ENCODE peak calls at places on chromosomes 13 and 19, in four cellular contexts. One of them, this sample, is unnamed.

GRCh38 chr13:29509999-29510586 is 85.4 kb downstream of the SLC7A1 start:
- DNase-seq in CD8-positive, alpha-beta T cell: no peak
- DNase-seq in cardiac muscle cell: no peak
- DNase-seq in fibroblast of mammary gland: peak
- DNase-seq in this sample: no peak

GRCh38 chr13:22232186-22232585 is 561.3 kb downstream of the FGF9 start:
- DNase-seq in CD8-positive, alpha-beta T cell: no peak
- DNase-seq in cardiac muscle cell: no peak
- DNase-seq in fibroblast of mammary gland: no peak
- DNase-seq in this sample: no peak

GRCh38 chr13:39405107-39405506 is 197.9 kb downstream of the LHFPL6 start:
- DNase-seq in CD8-positive, alpha-beta T cell: no peak
- DNase-seq in cardiac muscle cell: no peak
- DNase-seq in fibroblast of mammary gland: no peak
- DNase-seq in this sample: no peak

GRCh38 chr13:53341144-53341510 is 312.5 kb downstream of the OLFM4 start:
- DNase-seq in CD8-positive, alpha-beta T cell: no peak
- DNase-seq in cardiac muscle cell: no peak
- DNase-seq in fibroblast of mammary gland: no peak
- DNase-seq in this sample: no peak

GRCh38 chr13:33355470-33355869 is 69.9 kb upstream of the STARD13 start:
- DNase-seq in CD8-positive, alpha-beta T cell: no peak
- DNase-seq in cardiac muscle cell: no peak
- DNase-seq in fibroblast of mammary gland: peak
- DNase-seq in this sample: no peak

GRCh38 chr13:48542581-48543341 is 9.9 kb upstream of the RCBTB2 start:
- DNase-seq in CD8-positive, alpha-beta T cell: no peak
- DNase-seq in cardiac muscle cell: peak
- DNase-seq in fibroblast of mammary gland: peak
- DNase-seq in this sample: no peak

GRCh38 chr19:46659151-46660007 is 1.6 kb downstream of the DACT3 start:
- DNase-seq in CD8-positive, alpha-beta T cell: no peak
- DNase-seq in cardiac muscle cell: peak
- DNase-seq in fibroblast of mammary gland: no peak
- DNase-seq in this sample: no peak

GRCh38 chr19:46875234-46875633 is 14.4 kb downstream of the ARHGAP35 start:
- DNase-seq in CD8-positive, alpha-beta T cell: no peak
- DNase-seq in cardiac muscle cell: no peak
- DNase-seq in fibroblast of mammary gland: no peak
- DNase-seq in this sample: no peak

GRCh38 chr19:50461066-50461875 is 15.0 kb upstream of the EMC10 start:
- DNase-seq in CD8-positive, alpha-beta T cell: peak
- DNase-seq in cardiac muscle cell: peak
- DNase-seq in fibroblast of mammary gland: peak
- DNase-seq in this sample: no peak

GRCh38 chr13:28652002-28652401 is 6.9 kb upstream of the POMP start:
- DNase-seq in CD8-positive, alpha-beta T cell: no peak
- DNase-seq in cardiac muscle cell: no peak
- DNase-seq in fibroblast of mammary gland: no peak
- DNase-seq in this sample: no peak

GRCh38 chr19:41957161-41957837 is 1.8 kb downstream of the RABAC1 start:
- DNase-seq in CD8-positive, alpha-beta T cell: no peak
- DNase-seq in cardiac muscle cell: no peak
- DNase-seq in fibroblast of mammary gland: no peak
- DNase-seq in this sample: no peak

GRCh38 chr19:55005684-55006488 is 32.2 kb downstream of the GP6 start:
- DNase-seq in CD8-positive, alpha-beta T cell: peak
- DNase-seq in cardiac muscle cell: peak
- DNase-seq in fibroblast of mammary gland: peak
- DNase-seq in this sample: peak

GRCh38 chr13:30832845-30833332 is 73.2 kb upstream of the MEDAG start:
- DNase-seq in CD8-positive, alpha-beta T cell: peak
- DNase-seq in cardiac muscle cell: peak
- DNase-seq in fibroblast of mammary gland: no peak
- DNase-seq in this sample: no peak

GRCh38 chr19:32543107-32543900 is 37.7 kb upstream of the PDCD5 start:
- DNase-seq in CD8-positive, alpha-beta T cell: no peak
- DNase-seq in cardiac muscle cell: no peak
- DNase-seq in fibroblast of mammary gland: no peak
- DNase-seq in this sample: no peak

GRCh38 chr13:98515804-98516465 is 61.0 kb downstream of the STK24 start:
- DNase-seq in CD8-positive, alpha-beta T cell: no peak
- DNase-seq in cardiac muscle cell: no peak
- DNase-seq in fibroblast of mammary gland: no peak
- DNase-seq in this sample: no peak

GRCh38 chr13:98315466-98315865 is 138.4 kb upstream of the RNF113B start:
- DNase-seq in CD8-positive, alpha-beta T cell: no peak
- DNase-seq in cardiac muscle cell: no peak
- DNase-seq in fibroblast of mammary gland: peak
- DNase-seq in this sample: no peak

GRCh38 chr13:114065926-114066774 is 66.3 kb downstream of the RASA3 start:
- DNase-seq in CD8-positive, alpha-beta T cell: peak
- DNase-seq in cardiac muscle cell: no peak
- DNase-seq in fibroblast of mammary gland: no peak
- DNase-seq in this sample: peak

GRCh38 chr13:114065141-114065925 is 67.1 kb downstream of the RASA3 start:
- DNase-seq in CD8-positive, alpha-beta T cell: peak
- DNase-seq in cardiac muscle cell: peak
- DNase-seq in fibroblast of mammary gland: peak
- DNase-seq in this sample: peak

GRCh38 chr13:114063545-114064515 is 68.6 kb downstream of the RASA3 start:
- DNase-seq in CD8-positive, alpha-beta T cell: no peak
- DNase-seq in cardiac muscle cell: no peak
- DNase-seq in fibroblast of mammary gland: peak
- DNase-seq in this sample: no peak

GRCh38 chr13:114062754-114063153 is 69.7 kb downstream of the RASA3 start:
- DNase-seq in CD8-positive, alpha-beta T cell: no peak
- DNase-seq in cardiac muscle cell: no peak
- DNase-seq in fibroblast of mammary gland: no peak
- DNase-seq in this sample: no peak

DNA sequence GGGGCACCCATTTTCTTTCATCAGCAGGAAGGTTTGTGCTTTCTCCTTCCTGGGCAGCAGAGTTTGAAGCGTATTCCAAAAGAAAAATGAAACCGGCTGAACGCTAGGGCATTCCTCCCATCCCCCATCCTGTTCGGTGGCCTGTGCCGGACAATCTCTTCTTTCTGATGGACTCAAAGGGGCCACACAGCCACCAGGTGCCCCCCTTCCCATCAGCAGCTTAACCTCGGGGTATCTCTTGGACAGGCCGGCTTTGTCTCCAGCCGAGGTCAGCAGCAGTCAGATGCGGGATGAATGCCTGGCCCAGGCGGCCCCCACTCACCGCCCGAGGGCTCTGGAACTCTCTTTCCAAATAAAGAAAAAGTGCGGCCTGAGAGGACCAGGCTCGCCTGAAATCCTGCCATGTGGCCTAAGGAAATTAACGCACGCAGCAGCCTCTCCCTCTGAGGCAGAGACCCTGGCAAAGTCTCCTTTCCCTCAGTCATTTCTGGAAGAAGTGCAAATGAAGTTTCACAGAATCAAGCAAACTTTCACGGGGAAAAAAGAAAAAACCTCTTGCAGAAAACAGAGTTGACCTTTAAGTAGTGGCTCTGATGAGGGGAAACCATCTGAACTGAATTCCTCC is 67.8 kb downstream of the RASA3 start:
- DNase-seq in CD8-positive, alpha-beta T cell: no peak
- DNase-seq in cardiac muscle cell: no peak
- DNase-seq in fibroblast of mammary gland: peak
- DNase-seq in this sample: no peak
- H3K4me3 ChIP-seq in CD8-positive, alpha-beta T cell: peak
- H3K4me3 ChIP-seq in cardiac muscle cell: no peak
- H3K4me3 ChIP-seq in fibroblast of mammary gland: peak
- H3K4me3 ChIP-seq in this sample: peak

GRCh38 chr19:17605117-17605516 is 49.7 kb downstream of the COLGALT1 start:
- DNase-seq in CD8-positive, alpha-beta T cell: no peak
- DNase-seq in cardiac muscle cell: no peak
- DNase-seq in fibroblast of mammary gland: no peak
- DNase-seq in this sample: no peak

GRCh38 chr19:17604372-17605025 is 49.0 kb downstream of the COLGALT1 start:
- DNase-seq in CD8-positive, alpha-beta T cell: no peak
- DNase-seq in cardiac muscle cell: no peak
- DNase-seq in fibroblast of mammary gland: no peak
- DNase-seq in this sample: no peak

GRCh38 chr19:17607936-17608335 is 52.5 kb downstream of the COLGALT1 start:
- DNase-seq in CD8-positive, alpha-beta T cell: no peak
- DNase-seq in cardiac muscle cell: no peak
- DNase-seq in fibroblast of mammary gland: no peak
- DNase-seq in this sample: no peak

GRCh38 chr19:17606786-17607185 is 51.3 kb downstream of the COLGALT1 start:
- DNase-seq in CD8-positive, alpha-beta T cell: no peak
- DNase-seq in cardiac muscle cell: no peak
- DNase-seq in fibroblast of mammary gland: no peak
- DNase-seq in this sample: no peak

DNA sequence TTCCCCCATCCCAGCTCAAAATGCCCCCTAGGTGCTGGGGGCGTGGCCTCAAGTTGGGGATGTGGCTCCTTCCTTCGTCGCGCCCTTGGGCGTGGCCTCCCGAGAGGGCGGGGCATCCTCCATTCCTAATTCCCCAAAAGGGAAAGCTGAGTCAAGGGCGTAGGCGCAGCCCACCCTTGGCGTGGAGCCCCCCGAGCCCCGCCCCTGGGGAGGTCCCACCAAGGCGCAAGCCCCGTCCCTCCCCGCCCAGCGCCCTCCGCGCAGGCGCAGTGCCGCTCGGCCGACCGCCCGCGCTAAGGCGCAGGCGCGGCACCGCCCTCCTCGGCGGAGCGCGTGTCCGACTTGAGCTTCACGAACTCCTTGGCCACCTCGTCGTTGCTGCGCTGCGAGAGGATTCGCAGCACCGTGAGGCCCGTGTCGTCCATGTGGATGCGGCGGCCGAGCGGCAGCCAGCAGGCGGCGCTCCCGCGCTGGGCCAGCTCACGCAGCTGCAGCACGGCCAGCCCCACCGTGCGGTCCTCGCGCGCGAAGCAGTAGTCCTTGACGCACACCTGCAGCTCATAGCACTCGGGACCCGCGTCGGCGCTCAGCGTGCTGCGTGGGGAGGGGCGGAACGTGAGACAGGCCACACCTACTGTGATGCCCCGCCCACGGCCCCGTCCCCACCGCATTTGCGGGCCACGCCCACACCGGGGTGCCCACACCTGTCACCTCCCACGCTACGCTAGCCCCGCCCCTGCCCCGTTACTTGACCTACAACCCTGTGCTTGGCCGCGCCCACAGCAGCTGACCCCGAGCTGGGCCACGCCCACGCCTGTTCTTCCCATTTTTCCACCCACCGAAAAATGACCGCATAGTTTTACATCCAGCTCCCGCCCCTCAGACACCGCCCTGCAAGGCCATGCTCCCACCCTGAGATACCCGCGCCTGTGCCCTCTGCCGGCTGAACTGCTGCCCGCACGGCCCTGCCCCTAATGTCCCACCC is 50.6 kb downstream of the COLGALT1 start:
- DNase-seq in CD8-positive, alpha-beta T cell: peak
- DNase-seq in cardiac muscle cell: peak
- DNase-seq in fibroblast of mammary gland: peak
- DNase-seq in this sample: peak
- H3K4me3 ChIP-seq in CD8-positive, alpha-beta T cell: peak
- H3K4me3 ChIP-seq in cardiac muscle cell: peak
- H3K4me3 ChIP-seq in fibroblast of mammary gland: no peak
- H3K4me3 ChIP-seq in this sample: peak

DNA sequence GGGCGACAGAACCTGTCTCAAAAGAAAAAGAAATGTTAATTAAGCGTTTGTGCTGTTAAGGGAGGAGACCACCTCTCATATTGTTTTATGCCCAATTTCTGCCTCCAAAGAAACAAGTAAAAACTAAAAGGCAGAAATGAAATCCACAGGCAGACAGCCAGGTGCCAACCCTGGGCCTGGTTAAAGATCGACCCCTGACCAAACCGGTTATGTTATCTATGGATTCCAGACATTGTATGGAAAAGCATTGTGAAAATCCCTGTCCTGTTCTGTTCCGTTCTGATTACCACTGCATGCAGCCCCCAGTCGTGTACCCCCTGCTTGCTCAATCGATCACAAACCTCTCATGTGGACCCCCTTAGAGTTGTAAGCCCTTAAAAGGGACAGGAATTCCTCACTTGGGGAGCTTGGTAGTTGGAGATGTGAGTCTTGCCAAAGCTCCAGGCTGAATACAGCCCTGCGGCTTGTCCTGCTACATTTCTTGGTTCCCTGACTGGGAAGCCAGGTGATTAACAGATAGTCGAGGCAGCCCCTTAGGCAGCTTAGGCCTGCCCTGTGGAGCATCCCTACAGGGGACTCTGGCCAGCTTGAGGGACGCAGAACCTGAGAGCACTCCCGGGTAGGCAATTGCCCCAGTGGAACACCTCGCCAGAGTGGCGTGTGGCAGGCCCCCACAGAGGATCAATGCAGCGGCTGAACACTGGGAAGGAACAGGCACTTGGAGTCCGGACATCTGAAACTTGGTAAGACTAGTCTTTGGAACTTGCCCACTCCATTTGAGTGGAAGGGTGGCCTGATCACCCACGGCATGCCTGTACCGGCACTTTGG is 748 bp upstream of the ZNF552 start:
- DNase-seq in CD8-positive, alpha-beta T cell: no peak
- DNase-seq in cardiac muscle cell: no peak
- DNase-seq in fibroblast of mammary gland: no peak
- DNase-seq in this sample: no peak
- H3K4me3 ChIP-seq in CD8-positive, alpha-beta T cell: peak
- H3K4me3 ChIP-seq in cardiac muscle cell: peak
- H3K4me3 ChIP-seq in fibroblast of mammary gland: no peak
- H3K4me3 ChIP-seq in this sample: peak

DNA sequence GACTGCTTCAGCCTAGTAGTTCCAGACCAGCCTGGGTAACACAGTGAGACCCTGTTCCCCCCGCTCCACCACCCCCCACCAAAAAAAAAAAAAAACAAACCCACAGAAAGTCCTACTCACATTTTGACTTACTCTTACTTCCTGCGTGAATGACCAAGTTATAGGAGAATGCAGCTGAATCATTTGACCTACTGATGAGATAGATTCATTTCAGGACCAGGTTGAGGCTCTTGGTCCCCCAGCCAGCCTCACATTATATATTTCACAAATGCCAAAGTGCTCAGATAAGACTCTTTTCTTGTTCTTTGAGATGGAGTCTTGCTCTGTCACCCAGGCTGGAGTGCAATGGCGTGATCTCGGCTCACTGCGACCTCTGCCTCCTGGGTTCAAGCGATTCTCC is 70.2 kb downstream of the KLF5 start:
- DNase-seq in CD8-positive, alpha-beta T cell: no peak
- DNase-seq in cardiac muscle cell: no peak
- DNase-seq in fibroblast of mammary gland: no peak
- DNase-seq in this sample: no peak
- H3K4me3 ChIP-seq in CD8-positive, alpha-beta T cell: no peak
- H3K4me3 ChIP-seq in cardiac muscle cell: no peak
- H3K4me3 ChIP-seq in fibroblast of mammary gland: no peak
- H3K4me3 ChIP-seq in this sample: no peak

GRCh38 chr19:58096884-58097283 is 1.1 kb downstream of the ZSCAN18 start:
- DNase-seq in CD8-positive, alpha-beta T cell: no peak
- DNase-seq in cardiac muscle cell: no peak
- DNase-seq in fibroblast of mammary gland: no peak
- DNase-seq in this sample: no peak
- H3K4me3 ChIP-seq in CD8-positive, alpha-beta T cell: peak
- H3K4me3 ChIP-seq in cardiac muscle cell: peak
- H3K4me3 ChIP-seq in fibroblast of mammary gland: no peak
- H3K4me3 ChIP-seq in this sample: no peak

GRCh38 chr13:35791191-35791902 is 314.9 kb upstream of the MAB21L1 start:
- DNase-seq in CD8-positive, alpha-beta T cell: no peak
- DNase-seq in cardiac muscle cell: no peak
- DNase-seq in fibroblast of mammary gland: peak
- DNase-seq in this sample: no peak
- H3K4me3 ChIP-seq in CD8-positive, alpha-beta T cell: no peak
- H3K4me3 ChIP-seq in cardiac muscle cell: no peak
- H3K4me3 ChIP-seq in fibroblast of mammary gland: no peak
- H3K4me3 ChIP-seq in this sample: no peak

GRCh38 chr19:48991011-48991609 is 2.0 kb downstream of the GYS1 start:
- DNase-seq in CD8-positive, alpha-beta T cell: no peak
- DNase-seq in cardiac muscle cell: no peak
- DNase-seq in fibroblast of mammary gland: no peak
- DNase-seq in this sample: no peak
- H3K4me3 ChIP-seq in CD8-positive, alpha-beta T cell: no peak
- H3K4me3 ChIP-seq in cardiac muscle cell: no peak
- H3K4me3 ChIP-seq in fibroblast of mammary gland: no peak
- H3K4me3 ChIP-seq in this sample: no peak